ENCODE peak calls at places on chromosomes 5 and 9, in six cellular contexts. O, C, U, T, P and Z are unnamed samples.

GRCh38 chr5:137621861-137622823 is 113.7 kb downstream of the KLHL3 start:
- DNase-seq in O (no peak), C (peak; percentile 62), U (peak; percentile 78), T (no peak), P (peak; percentile 76), Z (no peak)

GRCh38 chr5:124929000-124929399 is 182.6 kb upstream of the ZNF608 start:
- DNase-seq in O (no peak), C (no peak), U (no peak), T (no peak), P (no peak), Z (no peak)

GRCh38 chr9:105098370-105098769 is 146.1 kb upstream of the SLC44A1 start:
- DNase-seq in O (no peak), C (no peak), U (no peak), T (no peak), P (no peak), Z (no peak)

GRCh38 chr9:85425153-85425611 is 316.6 kb downstream of the AGTPBP1 start:
- DNase-seq in O (peak; percentile 77), C (peak; percentile 35), U (no peak), T (no peak), P (peak; percentile 39), Z (no peak)

GRCh38 chr5:34762321-34762871 is 76.6 kb upstream of the TTC23L start:
- DNase-seq in O (no peak), C (peak; percentile 51), U (no peak), T (no peak), P (peak; percentile 62), Z (no peak)

GRCh38 chr9:11275158-11275695 is 662.4 kb upstream of the PTPRD start:
- DNase-seq in O (no peak), C (no peak), U (no peak), T (no peak), P (no peak), Z (no peak)

GRCh38 chr5:146283344-146283761 is 55.3 kb upstream of the POU4F3 start:
- DNase-seq in O (no peak), C (no peak), U (no peak), T (no peak), P (no peak), Z (no peak)

GRCh38 chr5:7873216-7873615 is 4.3 kb downstream of the MTRR start:
- DNase-seq in O (no peak), C (no peak), U (no peak), T (no peak), P (no peak), Z (no peak)

GRCh38 chr9:125066839-125067619 is 76.3 kb downstream of the SCAI start:
- DNase-seq in O (no peak), C (no peak), U (no peak), T (no peak), P (no peak), Z (no peak)

GRCh38 chr9:130518943-130519772 is 60.2 kb upstream of the FUBP3 start:
- DNase-seq in O (no peak), C (no peak), U (no peak), T (no peak), P (no peak), Z (no peak)

GRCh38 chr5:957730-958485 is 50.7 kb upstream of the NKD2 start:
- DNase-seq in O (no peak), C (no peak), U (no peak), T (peak; percentile 60), P (no peak), Z (no peak)

GRCh38 chr5:169609716-169610115 is 26.1 kb downstream of the SPDL1 start:
- DNase-seq in O (no peak), C (no peak), U (no peak), T (no peak), P (no peak), Z (no peak)

GRCh38 chr9:74555015-74555414 is 57.9 kb downstream of the RORB start:
- DNase-seq in O (no peak), C (no peak), U (no peak), T (no peak), P (peak; percentile 11), Z (no peak)

GRCh38 chr9:121498487-121499176 is 1.0 kb downstream of the GGTA1 start:
- DNase-seq in O (peak; percentile 82), C (no peak), U (no peak), T (no peak), P (peak; percentile 41), Z (peak; percentile 78)

GRCh38 chr9:77926314-77926959 is 105.2 kb downstream of the GNAQ start:
- DNase-seq in O (no peak), C (no peak), U (no peak), T (no peak), P (no peak), Z (no peak)

GRCh38 chr9:120859361-120859760 is 16.6 kb upstream of the PSMD5 start:
- DNase-seq in O (no peak), C (no peak), U (no peak), T (no peak), P (no peak), Z (no peak)

GRCh38 chr9:32180597-32180996 is 203.8 kb upstream of the ACO1 start:
- DNase-seq in O (no peak), C (no peak), U (no peak), T (no peak), P (no peak), Z (no peak)

GRCh38 chr9:108021311-108021710 is 531.7 kb upstream of the KLF4 start:
- DNase-seq in O (no peak), C (no peak), U (no peak), T (no peak), P (no peak), Z (no peak)

GRCh38 chr5:42454216-42454995 is 31.2 kb downstream of the GHR start:
- DNase-seq in O (no peak), C (no peak), U (no peak), T (no peak), P (no peak), Z (no peak)

GRCh38 chr5:126921471-126922091 is 108.8 kb downstream of the MARCHF3 start:
- DNase-seq in O (no peak), C (no peak), U (no peak), T (no peak), P (no peak), Z (no peak)

GRCh38 chr9:121331992-121332685 is 37.9 kb downstream of the STOM start:
- DNase-seq in O (no peak), C (no peak), U (no peak), T (no peak), P (no peak), Z (no peak)

GRCh38 chr5:155530046-155530445 is 516.5 kb downstream of the KIF4B start:
- DNase-seq in O (no peak), C (no peak), U (no peak), T (no peak), P (no peak), Z (no peak)

GRCh38 chr9:136542246-136543041 is 3.4 kb downstream of the NOTCH1 start:
- DNase-seq in O (no peak), C (no peak), U (no peak), T (no peak), P (no peak), Z (no peak)

GRCh38 chr5:32942225-32942989 is 231.3 kb downstream of the NPR3 start:
- DNase-seq in O (no peak), C (no peak), U (no peak), T (no peak), P (no peak), Z (no peak)

GRCh38 chr9:110669439-110669838 is 848 bp downstream of the MUSK start:
- DNase-seq in O (no peak), C (no peak), U (no peak), T (no peak), P (no peak), Z (no peak)

GRCh38 chr5:11878846-11879245 is 25.4 kb downstream of the CTNND2 start:
- DNase-seq in O (peak; percentile 35), C (no peak), U (no peak), T (no peak), P (no peak), Z (no peak)

GRCh38 chr9:35835216-35835604 is 6.2 kb downstream of the TMEM8B start:
- DNase-seq in O (no peak), C (no peak), U (no peak), T (no peak), P (no peak), Z (no peak)
- TF ChIP-seq CTCF in O (no peak), C (no peak), U (no peak), T (peak; percentile 30), P (no peak), Z (no peak)

GRCh38 chr9:114363424-114363823 is 24.4 kb downstream of the AKNA start:
- DNase-seq in O (no peak), C (no peak), U (no peak), T (no peak), P (no peak), Z (no peak)
- H3K4me1 ChIP-seq in O (peaks cover 52% of the 10 kb centered on the region), C (peaks cover 6% of the 10 kb centered on the region), U (peaks cover 14% of the 10 kb centered on the region), T (peaks cover 10% of the 10 kb centered on the region), P (no peaks in the 10 kb centered on the region), Z (peaks cover 49% of the 10 kb centered on the region)

GRCh38 chr5:67875637-67876036 is 339.9 kb upstream of the PIK3R1 start:
- DNase-seq in O (no peak), C (no peak), U (no peak), T (no peak), P (no peak), Z (no peak)
- H3K27ac ChIP-seq in O (no peak overlapping the region), C (no peak overlapping the region), U (no peak overlapping the region), T (no peak overlapping the region), P (no peak overlapping the region), Z (no peak overlapping the region)

GRCh38 chr5:122908662-122909061 is 63.2 kb downstream of the SNX24 start:
- DNase-seq in O (no peak), C (no peak), U (no peak), T (no peak), P (no peak), Z (no peak)
- TF ChIP-seq CTCF in O (no peak), C (no peak), U (peak; percentile 26), T (no peak), P (no peak), Z (no peak)